ENCODE peak calls at places on chromosomes 4 and X, in seven cellular contexts. M is fibroblast of pulmonary artery, P is AG09319, D is nephron progenitor cell, T is fibroblast of lung, R is esophagus squamous epithelium, V is HCT116. H is an unnamed sample.

GRCh38 chr4:101414496-101414895 is 67.2 kb upstream of the PPP3CA start:
- DNase-seq in T (no peak), M (peak), P (no peak), V (no peak), D (no peak), R (no peak), H (no peak)

GRCh38 chrX:104392350-104392749 is 137.6 kb upstream of the ESX1 start:
- DNase-seq in T (no peak), V (no peak), M (no peak), P (no peak), R (no peak), D (no peak), H (no peak)

GRCh38 chr4:83129258-83129657 is 14.7 kb upstream of the PLAC8 start:
- DNase-seq in D (no peak), M (no peak), V (no peak), T (no peak), P (no peak), R (no peak), H (no peak)

GRCh38 chrX:103716967-103717366 is 6.3 kb downstream of the TMEM31 start:
- DNase-seq in R (no peak), D (no peak), T (peak), P (peak), V (no peak), M (peak), H (no peak)

GRCh38 chrX:24759786-24760185 is 66.1 kb downstream of the POLA1 start:
- DNase-seq in T (no peak), P (no peak), V (no peak), R (no peak), M (no peak), D (no peak), H (no peak)

GRCh38 chrX:131789664-131790063 is 233.4 kb upstream of the STK26 start:
- DNase-seq in R (no peak), T (no peak), M (no peak), D (no peak), P (no peak), V (no peak), H (no peak)

GRCh38 chr4:165088366-165088765 is 24.3 kb downstream of the TMEM192 start:
- DNase-seq in D (no peak), T (no peak), V (no peak), R (no peak), M (no peak), P (no peak), H (no peak)

GRCh38 chr4:173333658-173334084 is 487 bp downstream of the HMGB2 start:
- DNase-seq in P (no peak), D (peak), M (peak), T (peak), R (peak), V (no peak), H (no peak)

GRCh38 chr4:105990933-105991332 is 95.7 kb downstream of the NPNT start:
- DNase-seq in P (no peak), D (no peak), M (peak), V (peak), R (no peak), T (peak), H (peak)

GRCh38 chr4:119206178-119206577 is 6.3 kb upstream of the USP53 start:
- DNase-seq in T (no peak), P (no peak), D (no peak), M (no peak), R (no peak), V (no peak), H (no peak)

GRCh38 chr4:3009422-3009821 is 46.1 kb downstream of the GRK4 start:
- DNase-seq in M (peak), R (no peak), V (peak), P (peak), T (peak), D (no peak), H (no peak)
- TF ChIP-seq CTCF in M (peak), R (peak), V (peak), P (peak), T (no peak), D (no peak), H (peak)

DNA sequence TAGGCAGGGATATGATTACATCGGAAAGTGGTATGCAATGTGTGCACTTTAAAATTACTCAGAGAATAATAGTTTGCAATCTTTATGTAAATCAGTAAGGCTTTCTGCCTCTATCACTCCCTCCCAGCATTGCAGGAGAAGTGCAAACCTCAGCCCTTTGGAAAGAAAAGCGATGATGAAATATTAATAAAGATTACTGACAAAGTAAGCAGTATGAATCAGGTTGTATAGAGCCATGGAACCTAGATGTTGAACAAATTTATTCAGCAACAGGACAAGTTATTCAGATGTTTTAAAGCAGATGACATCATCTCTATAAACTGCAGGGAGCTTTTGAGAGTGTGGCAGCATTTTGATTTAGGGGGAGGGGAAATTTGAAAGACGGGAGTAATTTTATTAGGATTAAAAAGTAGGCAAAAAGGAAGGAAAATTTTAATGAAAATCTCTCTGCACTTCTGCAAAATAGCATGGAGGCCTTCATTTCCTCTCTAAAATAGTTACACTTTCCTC is 631.7 kb upstream of the GRIA3 start:
- DNase-seq in M (no peak), T (peak), P (no peak), V (no peak), D (no peak), R (no peak), H (no peak)
- TF ChIP-seq CTCF in M (no peak), T (no peak), P (no peak), V (no peak), D (no peak), R (no peak), H (no peak)

DNA sequence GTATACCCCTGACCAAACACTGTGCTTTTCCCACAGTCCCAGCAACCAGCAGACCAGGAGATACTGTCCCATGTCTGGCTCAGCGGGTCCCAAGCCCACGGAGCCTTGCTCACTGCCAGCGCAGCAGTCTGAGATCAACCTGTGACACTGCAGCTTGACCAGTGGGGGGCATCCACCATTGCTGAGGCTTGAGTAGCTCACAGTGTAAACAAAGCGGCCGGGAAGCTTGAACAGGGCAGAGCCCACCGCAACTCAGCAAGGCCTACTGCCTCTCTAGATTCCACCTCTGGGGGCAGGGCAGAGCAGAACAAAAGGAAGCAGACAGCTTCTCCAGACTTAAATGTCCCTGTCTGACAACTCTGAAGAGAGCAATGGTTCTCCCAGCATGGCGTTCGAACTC is 58.1 kb downstream of the SLC10A6 start:
- DNase-seq in T (no peak), M (no peak), P (no peak), R (no peak), V (no peak), D (no peak), H (no peak)
- TF ChIP-seq CTCF in T (no peak), M (no peak), P (no peak), R (no peak), V (peak), D (no peak), H (no peak)

DNA sequence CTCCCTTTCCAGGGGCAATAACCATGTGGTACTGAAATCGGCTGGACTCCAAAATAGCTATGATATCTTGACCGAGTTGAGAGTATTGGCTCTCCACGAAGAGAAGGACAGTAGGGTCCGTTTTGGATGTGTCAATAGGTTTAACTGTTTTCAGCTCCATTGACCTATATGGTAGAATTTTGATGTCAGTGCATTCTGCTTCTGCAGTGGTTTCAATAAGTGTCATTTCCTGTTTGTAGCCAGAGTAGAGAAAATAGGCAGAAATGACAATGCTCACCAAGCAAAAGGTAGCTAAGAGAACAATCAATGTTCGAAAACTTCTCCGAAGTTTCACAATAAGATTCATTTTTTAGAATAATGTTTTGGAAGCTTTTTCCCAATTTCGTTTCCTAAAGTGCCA is 36.7 kb downstream of the NDST4 start:
- DNase-seq in D (no peak), T (no peak), V (no peak), P (no peak), R (no peak), M (no peak), H (no peak)
- TF ChIP-seq CTCF in D (no peak), T (no peak), V (no peak), P (no peak), R (no peak), M (no peak), H (no peak)